ENCODE peak calls at places on chromosomes 5 and 9, in eight cellular contexts. L is BJ, B is omental fat pad, M is hepatocyte, G is astrocyte, H is neural crest cell, N is prostate gland, Z is left ventricle myocardium inferior. A is an unnamed sample.

GRCh38 chr5:133321833-133322420 is 270.1 kb downstream of the HSPA4 start:
- DNase-seq in B (no peak), N (no peak), L (no peak), G (no peak), H (no peak), Z (no peak), M (no peak), A (no peak)

GRCh38 chr9:133590231-133590855 is 18.8 kb downstream of the FAM163B start:
- DNase-seq in L (no peak), M (no peak), Z (no peak), N (no peak), B (no peak), H (no peak), G (no peak), A (no peak)

GRCh38 chr9:104836767-104837166 is 72.8 kb downstream of the NIPSNAP3B start:
- DNase-seq in B (no peak), M (peak; percentile 39), G (no peak), N (no peak), H (no peak), Z (no peak), L (no peak), A (no peak)

GRCh38 chr9:126169736-126170135 is 156.9 kb upstream of the MVB12B start:
- DNase-seq in G (no peak), L (no peak), Z (no peak), M (no peak), N (no peak), B (no peak), H (no peak), A (no peak)

GRCh38 chr9:23321049-23321448 is 505.0 kb downstream of the ELAVL2 start:
- DNase-seq in L (no peak), M (no peak), H (no peak), Z (no peak), G (no peak), B (no peak), N (no peak), A (no peak)

GRCh38 chr9:35110327-35110758 is 5.3 kb downstream of the ATOSB start:
- DNase-seq in M (no peak), L (no peak), N (no peak), Z (no peak), H (no peak), G (peak; percentile 36), B (no peak), A (no peak)

GRCh38 chr5:180330810-180331646 is 22.1 kb downstream of the GFPT2 start:
- DNase-seq in B (no peak), L (peak; percentile 90), Z (peak; percentile 59), H (no peak), M (peak; percentile 78), N (no peak), G (peak; percentile 100), A (no peak)

GRCh38 chr5:152140391-152140790 is 215.7 kb upstream of the GLRA1 start:
- DNase-seq in B (no peak), H (no peak), Z (no peak), N (no peak), M (no peak), G (no peak), L (no peak), A (no peak)

GRCh38 chr5:79133121-79133656 is 21.6 kb downstream of the BHMT start:
- DNase-seq in Z (no peak), H (no peak), M (peak; percentile 73), L (no peak), G (peak; percentile 8), B (no peak), N (no peak), A (no peak)

GRCh38 chr5:160800375-160800774 is 51.6 kb downstream of the ATP10B start:
- DNase-seq in M (no peak), N (no peak), Z (no peak), B (no peak), H (no peak), G (no peak), L (no peak), A (no peak)

GRCh38 chr5:33244441-33245150 is 196.2 kb upstream of the TARS1 start:
- DNase-seq in B (no peak), L (no peak), G (no peak), N (no peak), M (no peak), Z (no peak), H (no peak), A (no peak)

GRCh38 chr9:35935755-35936509 is 22.0 kb downstream of the OR2S2 start:
- DNase-seq in B (no peak), G (peak; percentile 91), L (peak; percentile 64), H (no peak), N (no peak), M (no peak), Z (no peak), A (no peak)

GRCh38 chr5:128782446-128782845 is 182.8 kb upstream of the SLC27A6 start:
- DNase-seq in L (peak; percentile 72), B (no peak), H (no peak), G (peak; percentile 89), N (peak; percentile 71), Z (peak; percentile 40), M (no peak), A (no peak)

GRCh38 chr9:114351932-114352331 is 22.3 kb downstream of the ORM2 start:
- DNase-seq in M (no peak), G (no peak), Z (no peak), B (no peak), H (no peak), L (no peak), N (no peak), A (no peak)

GRCh38 chr5:10556331-10556807 is 7.5 kb upstream of the ANKRD33B start:
- DNase-seq in Z (no peak), N (no peak), B (no peak), H (no peak), L (no peak), G (peak; percentile 68), M (no peak), A (no peak)

GRCh38 chr5:145237843-145238242 is 597.3 kb downstream of the PRELID2 start:
- DNase-seq in G (peak; percentile 8), N (peak; percentile 31), H (peak; percentile 53), L (no peak), B (no peak), Z (no peak), M (peak; percentile 87), A (peak; percentile 46)

GRCh38 chr5:57889558-57889957 is 406.9 kb upstream of the ACTBL2 start:
- DNase-seq in G (peak; percentile 94), B (no peak), M (peak; percentile 54), Z (no peak), N (no peak), L (peak; percentile 14), H (no peak), A (no peak)

GRCh38 chr9:401223-401622 is 186.6 kb downstream of the DOCK8 start:
- DNase-seq in M (no peak), L (no peak), G (no peak), B (no peak), Z (no peak), H (no peak), N (no peak), A (no peak)

GRCh38 chr9:107750741-107751521 is 261.4 kb upstream of the KLF4 start:
- DNase-seq in N (peak; percentile 86), B (no peak), L (peak; percentile 95), M (peak; percentile 83), G (peak; percentile 98), Z (peak; percentile 82), H (no peak), A (no peak)

GRCh38 chr5:103357636-103358035 is 99.1 kb downstream of the MACIR start:
- DNase-seq in H (no peak), B (no peak), M (no peak), N (no peak), Z (no peak), L (no peak), G (no peak), A (no peak)

GRCh38 chr5:43985411-43985810 is 382.4 kb downstream of the NNT start:
- DNase-seq in B (no peak), G (no peak), M (no peak), H (no peak), Z (no peak), L (no peak), N (no peak), A (no peak)

DNA sequence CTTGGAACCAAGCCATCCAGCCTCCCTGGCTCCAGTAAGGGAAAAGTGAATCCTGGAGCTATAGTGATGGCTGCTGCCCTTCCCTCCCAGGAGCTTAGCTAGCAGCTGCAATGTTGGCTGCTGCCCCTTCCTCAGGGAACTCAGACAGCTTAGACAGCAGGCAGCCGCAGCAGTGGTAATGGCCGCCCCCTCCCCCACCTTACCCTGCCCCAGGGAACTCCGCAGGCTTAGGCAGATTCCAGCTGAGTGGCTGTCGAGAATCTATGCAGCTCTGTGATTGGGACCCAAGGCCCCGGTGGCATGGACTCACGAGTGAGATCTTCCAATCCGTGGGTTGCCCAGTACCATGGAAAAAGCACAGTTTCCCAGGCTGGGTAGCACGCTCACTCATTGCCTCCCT is 378.6 kb downstream of the NNT start:
- DNase-seq in H (no peak), B (no peak), G (no peak), N (no peak), M (no peak), L (no peak), Z (no peak), A (peak; percentile 77)
- TF ChIP-seq CTCF in H (no peak), B (no peak), G (no peak), N (no peak), M (no peak), L (no peak), Z (no peak), A (no peak)

GRCh38 chr9:20914556-20914955 is 116.9 kb downstream of the HACD4 start:
- DNase-seq in L (no peak), G (no peak), N (no peak), Z (no peak), H (no peak), B (no peak), M (no peak), A (no peak)
- TF ChIP-seq CTCF in L (no peak), G (no peak), N (no peak), Z (no peak), H (no peak), B (no peak), M (no peak), A (no peak)

DNA sequence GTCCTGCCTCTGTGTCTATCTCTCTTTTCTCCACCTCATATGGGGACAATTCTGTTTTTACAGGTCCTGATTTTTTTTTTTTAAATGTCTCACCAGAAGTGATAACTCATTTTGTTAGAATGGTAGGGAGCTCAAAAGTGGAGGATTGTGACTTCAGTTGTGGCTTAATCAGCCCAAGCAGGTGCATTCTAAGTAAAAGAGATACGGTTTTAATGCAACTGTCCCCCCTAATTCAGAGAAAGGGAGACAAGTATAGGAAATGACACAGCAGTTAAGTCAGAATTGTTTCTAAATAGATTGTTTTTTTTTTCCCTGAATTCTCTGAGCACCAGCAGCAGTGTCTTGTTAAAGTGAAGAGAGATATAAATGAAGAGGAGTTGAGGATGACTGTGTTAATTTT is 24.5 kb downstream of the MAST4 start:
- DNase-seq in Z (no peak), G (no peak), M (no peak), N (no peak), L (no peak), B (no peak), H (no peak), A (no peak)
- TF ChIP-seq CTCF in Z (no peak), G (no peak), M (no peak), N (no peak), L (no peak), B (no peak), H (no peak), A (no peak)

DNA sequence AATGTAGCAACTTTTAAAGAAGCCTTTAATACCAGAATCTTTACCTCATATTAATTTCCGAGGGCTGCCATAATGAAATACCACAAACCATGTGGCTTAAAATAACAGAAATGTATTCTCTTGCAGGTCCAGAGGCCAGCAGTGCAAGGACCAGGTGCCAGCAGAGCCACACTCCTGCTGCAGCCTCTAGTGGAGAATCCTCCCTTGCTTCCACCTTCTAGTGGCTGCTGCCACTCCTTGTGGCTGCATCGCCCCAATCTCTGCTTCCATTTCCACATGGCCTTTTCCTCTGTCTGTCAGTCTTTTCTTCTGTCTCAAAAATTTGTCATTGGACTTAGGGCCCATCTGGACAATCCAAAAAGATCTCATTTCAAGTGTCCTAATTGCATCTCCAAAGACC is 401.5 kb downstream of the EFNA5 start:
- DNase-seq in N (no peak), Z (no peak), L (no peak), G (no peak), B (no peak), H (no peak), M (no peak), A (no peak)
- TF ChIP-seq CTCF in N (no peak), Z (no peak), L (no peak), G (no peak), B (no peak), H (no peak), M (no peak), A (no peak)

A was measured in glutamatergic neuron.